ENCODE peak calls at places on chromosomes 7 and 10, in four cellular contexts. K, P, M and I are unnamed samples.

GRCh38 chr10:115801457-115801856 is 471.5 kb downstream of the GFRA1 start:
- DNase-seq in P (no peak), M (no peak), K (no peak), I (no peak)

GRCh38 chr10:32650246-32650655 is 204.3 kb downstream of the CCDC7 start:
- DNase-seq in K (no peak), P (no peak), M (no peak), I (no peak)

GRCh38 chr10:124708922-124709520 is 35.2 kb downstream of the FAM53B start:
- DNase-seq in M (no peak), K (no peak), P (no peak), I (no peak)

GRCh38 chr10:126420571-126421275 is 32.4 kb upstream of the ADAM12 start:
- DNase-seq in K (no peak), M (no peak), P (no peak), I (no peak)

GRCh38 chr10:76329891-76330575 is 898.6 kb downstream of the LRMDA start:
- DNase-seq in M (no peak), K (no peak), P (no peak), I (no peak)

GRCh38 chr7:151686016-151686766 is 166.5 kb upstream of the RHEB start:
- DNase-seq in K (no peak), P (no peak), M (no peak), I (no peak)

GRCh38 chr10:124288928-124289921 is 129.5 kb downstream of the OAT start:
- DNase-seq in K (no peak), P (no peak), M (no peak), I (no peak)

GRCh38 chr10:65183236-65183635 is 1662.0 kb downstream of the REEP3 start:
- DNase-seq in M (no peak), K (no peak), P (no peak), I (no peak)

GRCh38 chr10:103287992-103288391 is 11.1 kb downstream of the INA start:
- DNase-seq in M (no peak), K (no peak), P (no peak), I (no peak)

GRCh38 chr10:2929457-2929856 is 137.9 kb upstream of the PFKP start:
- DNase-seq in K (no peak), M (no peak), P (no peak), I (no peak)

GRCh38 chr10:4427524-4427923 is 398.5 kb upstream of the AKR1E2 start:
- DNase-seq in P (no peak), M (no peak), K (no peak), I (no peak)

GRCh38 chr7:128738570-128739047 is 550 bp upstream of the CALU start:
- DNase-seq in P (no peak), M (no peak), K (no peak), I (no peak)

GRCh38 chr10:100222529-100222928 is 6.9 kb downstream of the CHUK start:
- DNase-seq in P (no peak), K (no peak), M (no peak), I (no peak)

GRCh38 chr7:139500770-139501138 is 17.3 kb upstream of the KLRG2 start:
- DNase-seq in P (no peak), M (no peak), K (no peak), I (no peak)

GRCh38 chr7:157355784-157356511 is 19.1 kb downstream of the DNAJB6 start:
- DNase-seq in M (no peak), K (no peak), P (no peak), I (peak; percentile 83)

GRCh38 chr10:3192856-3193635 is 20.5 kb upstream of the PITRM1 start:
- DNase-seq in P (peak; percentile 61), K (peak; percentile 34), M (no peak), I (peak; percentile 60)

GRCh38 chr7:30914611-30915601 is 3.3 kb downstream of the AQP1 start:
- DNase-seq in P (no peak), M (no peak), K (peak; percentile 21), I (no peak)

GRCh38 chr10:70682920-70683600 is 10.8 kb downstream of the ADAMTS14 start:
- DNase-seq in M (no peak), P (no peak), K (no peak), I (no peak)

GRCh38 chr10:116486774-116487448 is 58.8 kb upstream of the PNLIP start:
- DNase-seq in M (no peak), K (no peak), P (no peak), I (no peak)

GRCh38 chr7:64849250-64849923 is 53.7 kb upstream of the ZNF273 start:
- DNase-seq in P (no peak), K (no peak), M (no peak), I (no peak)

GRCh38 chr7:107355616-107356015 is 114.2 kb upstream of the GPR22 start:
- DNase-seq in M (no peak), K (no peak), P (no peak), I (no peak)

GRCh38 chr7:142887282-142888015 is 1.9 kb upstream of the TRPV6 start:
- DNase-seq in K (no peak), M (no peak), P (no peak), I (no peak)

GRCh38 chr7:4689151-4689550 is 7.1 kb downstream of the FOXK1 start:
- DNase-seq in K (no peak), P (no peak), M (no peak), I (no peak)

GRCh38 chr7:18352339-18353255 is 143.0 kb upstream of the HDAC9 start:
- DNase-seq in P (peak; percentile 53), K (peak; percentile 35), M (no peak), I (peak; percentile 42)

GRCh38 chr7:152848026-152848425 is 88.5 kb downstream of the ACTR3B start:
- DNase-seq in K (no peak), P (no peak), M (no peak), I (no peak)

GRCh38 chr10:5723692-5724091 is 39.1 kb downstream of the TASOR2 start:
- DNase-seq in M (no peak), K (no peak), P (no peak), I (no peak)

GRCh38 chr7:152501506-152501905 is 65.7 kb upstream of the KMT2C start:
- DNase-seq in P (no peak), K (no peak), M (no peak), I (no peak)

GRCh38 chr10:122490268-122490667 is 28.9 kb downstream of the HTRA1 start:
- DNase-seq in K (no peak), M (no peak), P (no peak), I (no peak)

GRCh38 chr7:22576941-22577927 is 77.2 kb upstream of the STEAP1B start:
- DNase-seq in P (no peak), M (no peak), K (no peak), I (peak; percentile 24)

GRCh38 chr10:104824378-104825006 is 183.4 kb downstream of the SORCS3 start:
- DNase-seq in P (no peak), K (peak; percentile 22), M (no peak), I (peak; percentile 31)

GRCh38 chr7:131861620-131862346 is 305.4 kb upstream of the PODXL start:
- DNase-seq in K (no peak), M (peak; percentile 33), P (no peak), I (no peak)

GRCh38 chr10:85194685-85195084 is 866.3 kb downstream of the CCSER2 start:
- DNase-seq in M (no peak), K (no peak), P (no peak), I (no peak)

GRCh38 chr10:49457686-49458085 is 61.8 kb upstream of the DRGX start:
- DNase-seq in M (no peak), K (no peak), P (no peak), I (no peak)

GRCh38 chr10:103747193-103747865 is 108.0 kb downstream of the SH3PXD2A start:
- DNase-seq in K (no peak), M (no peak), P (no peak), I (no peak)

GRCh38 chr7:79876769-79877362 is 257.8 kb upstream of the GNAI1 start:
- DNase-seq in M (no peak), P (no peak), K (no peak), I (no peak)

GRCh38 chr7:51182767-51183166 is 133.8 kb downstream of the COBL start:
- DNase-seq in P (no peak), K (no peak), M (no peak), I (no peak)
- H3K4me3 ChIP-seq in P (no peak overlapping the region), K (no peak overlapping the region), M (no peak overlapping the region), I (no peak overlapping the region)

DNA sequence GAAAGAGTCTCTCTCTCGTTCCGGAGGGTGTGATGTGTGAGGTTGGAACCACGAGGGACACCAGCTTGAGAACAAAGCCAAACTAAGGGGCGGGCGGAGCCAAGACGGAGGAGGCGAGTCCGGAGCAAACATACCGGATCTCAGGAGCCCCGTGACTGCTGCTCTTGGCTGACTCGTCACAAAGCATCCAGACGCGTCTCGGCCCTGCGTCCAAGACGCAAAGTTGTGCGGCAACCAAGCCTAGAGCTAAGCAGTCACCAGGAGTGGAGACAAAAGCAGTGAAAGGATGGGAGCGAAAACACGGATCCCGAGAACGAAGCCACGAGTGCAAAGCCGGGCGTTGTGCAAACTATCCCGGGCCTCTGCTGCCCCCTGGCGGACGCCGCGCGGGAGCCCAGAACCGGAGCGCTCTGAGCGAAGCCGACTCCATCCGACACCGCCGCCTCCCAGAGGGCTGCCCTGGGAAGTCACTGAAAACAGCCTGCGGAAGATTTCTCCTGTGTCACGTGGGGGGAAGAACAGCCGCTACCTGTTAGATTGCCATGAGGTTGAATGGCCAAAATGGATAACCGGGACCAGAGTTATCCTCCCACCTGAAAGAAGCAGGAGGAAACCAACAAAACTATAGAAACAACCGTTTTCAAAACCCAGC is 46.4 kb upstream of the TMEM72 start:
- DNase-seq in K (peak; percentile 60), P (peak; percentile 93), M (peak; percentile 99), I (peak; percentile 84)
- TF ChIP-seq POLR2A in K (no peak), P (no peak), M (no peak), I (no peak)

GRCh38 chr7:108557617-108558016 is 11.9 kb downstream of the THAP5 start:
- DNase-seq in P (no peak), K (no peak), M (no peak), I (no peak)
- TF ChIP-seq POLR2AphosphoS5 in P (no peak), K (no peak), M (no peak), I (no peak)

GRCh38 chr10:86399879-86400704 is 33.5 kb upstream of the GRID1 start:
- DNase-seq in M (peak; percentile 98), K (peak; percentile 91), P (peak; percentile 97), I (peak; percentile 93)

GRCh38 chr10:86397120-86397519 is 30.5 kb upstream of the GRID1 start:
- DNase-seq in M (no peak), P (no peak), K (no peak), I (no peak)

GRCh38 chr10:86401588-86402282 is 35.1 kb upstream of the GRID1 start:
- DNase-seq in K (no peak), M (no peak), P (peak; percentile 28), I (no peak)

GRCh38 chr10:86400705-86401587 is 34.4 kb upstream of the GRID1 start:
- DNase-seq in P (peak; percentile 59), K (peak; percentile 8), M (peak; percentile 94), I (peak; percentile 31)

GRCh38 chr10:86399514-86399878 is 32.9 kb upstream of the GRID1 start:
- DNase-seq in P (no peak), M (no peak), K (no peak), I (no peak)
- H3K4me3 ChIP-seq in P (no peak overlapping the region), M (peak overlapping the region; percentile 58), K (peak overlapping the region; percentile 64), I (peak overlapping the region; percentile 44)

GRCh38 chr10:110408943-110409342 is 88.8 kb upstream of the DUSP5 start:
- DNase-seq in K (no peak), P (no peak), M (no peak), I (no peak)

GRCh38 chr10:110409926-110410325 is 87.8 kb upstream of the DUSP5 start:
- DNase-seq in M (no peak), P (no peak), K (no peak), I (no peak)

GRCh38 chr10:110411047-110411410 is 86.7 kb upstream of the DUSP5 start:
- DNase-seq in P (no peak), M (no peak), K (peak; percentile 78), I (no peak)

GRCh38 chr10:110409488-110409887 is 88.2 kb upstream of the DUSP5 start:
- DNase-seq in K (no peak), M (no peak), P (no peak), I (no peak)

GRCh38 chr10:110410329-110411046 is 87.2 kb upstream of the DUSP5 start:
- DNase-seq in K (peak; percentile 91), M (no peak), P (peak; percentile 77), I (no peak)
- TF ChIP-seq POLR2A in K (no peak), M (no peak), P (no peak), I (no peak)